ENCODE peak calls at places on chromosome 1, in ten cellular contexts. H, V, Y, B, M, U, J, L, R and I are unnamed samples.

GRCh38 chr1:166156674-166157073 is 10.1 kb downstream of the FAM78B start:
- DNase-seq in M (no peak), J (no peak), B (no peak), V (no peak), R (no peak), L (no peak), U (no peak), H (no peak), Y (no peak), I (no peak)

GRCh38 chr1:225882699-225883615 is 777 bp upstream of the TMEM63A start:
- DNase-seq in V (peak; percentile 9), R (no peak), J (peak; percentile 61), L (peak; percentile 32), Y (no peak), H (peak; percentile 80), B (no peak), M (peak; percentile 69), U (no peak), I (no peak)

GRCh38 chr1:101846820-101847219 is 149.9 kb downstream of the OLFM3 start:
- DNase-seq in J (no peak), V (no peak), L (no peak), B (no peak), U (no peak), M (no peak), H (no peak), Y (no peak), R (no peak), I (no peak)

GRCh38 chr1:244210884-244211558 is 159.9 kb downstream of the ZBTB18 start:
- DNase-seq in M (peak; percentile 26), Y (peak; percentile 11), H (no peak), V (no peak), J (peak; percentile 18), R (no peak), U (no peak), B (no peak), L (no peak), I (no peak)

GRCh38 chr1:54301494-54301893 is 101.5 kb downstream of the MRPL37 start:
- DNase-seq in B (no peak), J (peak; percentile 19), H (no peak), L (no peak), M (no peak), V (no peak), R (no peak), U (no peak), Y (no peak), I (no peak)

GRCh38 chr1:162145966-162146696 is 76.6 kb downstream of the NOS1AP start:
- DNase-seq in H (no peak), B (no peak), M (no peak), U (no peak), L (no peak), R (no peak), Y (no peak), J (peak; percentile 36), V (no peak), I (no peak)

GRCh38 chr1:15417365-15417934 is 7.8 kb downstream of the EFHD2 start:
- DNase-seq in V (peak; percentile 64), R (no peak), L (peak; percentile 74), B (no peak), M (peak; percentile 90), H (no peak), J (no peak), U (peak; percentile 56), Y (no peak), I (no peak)

GRCh38 chr1:182248721-182249120 is 142.9 kb downstream of the GLUL start:
- DNase-seq in V (peak; percentile 26), M (no peak), R (no peak), L (no peak), U (no peak), J (no peak), H (no peak), B (no peak), Y (no peak), I (no peak)

GRCh38 chr1:230632273-230632873 is 9.9 kb upstream of the COG2 start:
- DNase-seq in M (peak; percentile 61), Y (peak; percentile 71), B (peak; percentile 14), L (no peak), U (no peak), H (no peak), V (no peak), J (peak; percentile 74), R (no peak), I (no peak)

GRCh38 chr1:13469343-13469742 is 44.5 kb downstream of the LRRC38 start:
- DNase-seq in L (no peak), J (no peak), U (no peak), R (no peak), Y (peak; percentile 53), M (no peak), B (peak; percentile 18), V (no peak), H (no peak), I (no peak)

GRCh38 chr1:21601278-21602048 is 67.7 kb downstream of the RAP1GAP start:
- DNase-seq in L (no peak), H (no peak), B (no peak), V (no peak), J (no peak), R (no peak), Y (no peak), U (no peak), M (no peak), I (no peak)

GRCh38 chr1:3304255-3304654 is 150.2 kb upstream of the ARHGEF16 start:
- DNase-seq in V (no peak), H (no peak), R (no peak), M (no peak), L (no peak), Y (no peak), J (no peak), B (no peak), U (no peak), I (no peak)

GRCh38 chr1:118884946-118885345 is 103.2 kb downstream of the TBX15 start:
- DNase-seq in H (no peak), L (no peak), M (no peak), J (no peak), B (no peak), U (no peak), Y (no peak), R (no peak), V (no peak), I (no peak)

GRCh38 chr1:7650801-7651200 is 120.3 kb upstream of the VAMP3 start:
- DNase-seq in J (peak; percentile 74), H (no peak), L (no peak), Y (peak; percentile 67), B (no peak), V (no peak), U (no peak), R (no peak), M (no peak), I (no peak)